ENCODE peak calls at places on chromosomes 1 and 21, in five cellular contexts. D, R, U, G and K are unnamed samples.

GRCh38 chr1:77412794-77413530 is 131.1 kb downstream of the AK5 start:
- DNase-seq in R (no peak), D (no peak), G (no peak), U (no peak), K (no peak)

GRCh38 chr1:233005703-233006102 is 55.3 kb downstream of the NTPCR start:
- DNase-seq in U (no peak), G (no peak), R (no peak), D (no peak), K (no peak)

GRCh38 chr1:185862235-185862634 is 128.0 kb downstream of the HMCN1 start:
- DNase-seq in G (no peak), D (no peak), U (no peak), R (no peak), K (no peak)

GRCh38 chr1:158819461-158820443 is 11.4 kb upstream of the MNDA start:
- DNase-seq in U (no peak), D (no peak), R (no peak), G (no peak), K (no peak)

GRCh38 chr1:10692401-10693021 is 103.9 kb downstream of the CASZ1 start:
- DNase-seq in D (peak), G (no peak), U (no peak), R (peak), K (no peak)

GRCh38 chr1:77282187-77282865 is 507 bp downstream of the AK5 start:
- DNase-seq in D (peak), U (peak), G (peak), R (peak), K (no peak)

GRCh38 chr1:94334156-94334555 is 84.0 kb upstream of the ABCD3 start:
- DNase-seq in D (no peak), R (no peak), U (no peak), G (no peak), K (no peak)

GRCh38 chr21:28804089-28804670 is 188.5 kb downstream of the LTN1 start:
- DNase-seq in D (no peak), U (peak), R (no peak), G (no peak), K (no peak)

GRCh38 chr1:19910650-19911049 is 12.8 kb downstream of the PLA2G2E start:
- DNase-seq in D (no peak), U (no peak), G (no peak), R (no peak), K (no peak)

GRCh38 chr1:177443003-177443402 is 272.2 kb downstream of the BRINP2 start:
- DNase-seq in G (no peak), U (no peak), R (no peak), D (no peak), K (no peak)

GRCh38 chr1:188023206-188023605 is 1194.5 kb downstream of the PLA2G4A start:
- DNase-seq in U (no peak), G (no peak), D (no peak), R (no peak), K (no peak)

GRCh38 chr1:202230939-202231645 is 37.5 kb downstream of the LGR6 start:
- DNase-seq in R (no peak), D (no peak), G (no peak), U (no peak), K (no peak)

GRCh38 chr1:46657775-46658174 is 10.4 kb downstream of the ATPAF1 start:
- DNase-seq in G (no peak), U (no peak), D (no peak), R (no peak), K (no peak)

GRCh38 chr1:152880907-152881306 is 2.8 kb downstream of the SMCP start:
- DNase-seq in R (no peak), D (no peak), U (no peak), G (no peak), K (no peak)